ENCODE peak calls at places on chromosomes 2 and 18, in six cellular contexts. One of them, this sample, is unnamed. For H3K4me1, the result is how much of the 10 kb centered on the place peaks cover.

GRCh38 chr2:239943571-239943970 is 81.6 kb downstream of the NDUFA10 start:
- DNase-seq in stomach: no peak
- DNase-seq in right lobe of liver: no peak
- DNase-seq in hepatocyte: no peak
- DNase-seq in fibroblast of lung: no peak
- DNase-seq in heart right ventricle: no peak
- DNase-seq in this sample: peak

GRCh38 chr2:132009874-132010521 is 151.8 kb downstream of the ANKRD30BL start:
- DNase-seq in stomach: no peak
- DNase-seq in right lobe of liver: no peak
- DNase-seq in hepatocyte: peak
- DNase-seq in fibroblast of lung: peak
- DNase-seq in heart right ventricle: no peak
- DNase-seq in this sample: peak

GRCh38 chr18:57906852-57907251 is 103.7 kb upstream of the ATP8B1 start:
- DNase-seq in stomach: no peak
- DNase-seq in right lobe of liver: no peak
- DNase-seq in hepatocyte: no peak
- DNase-seq in fibroblast of lung: no peak
- DNase-seq in heart right ventricle: no peak
- DNase-seq in this sample: no peak

GRCh38 chr18:11259421-11259820 is 110.1 kb upstream of the PIEZO2 start:
- DNase-seq in stomach: no peak
- DNase-seq in right lobe of liver: peak
- DNase-seq in hepatocyte: no peak
- DNase-seq in fibroblast of lung: no peak
- DNase-seq in heart right ventricle: peak
- DNase-seq in this sample: peak

GRCh38 chr2:116142828-116143227 is 1671.7 kb upstream of the DDX18 start:
- DNase-seq in stomach: no peak
- DNase-seq in right lobe of liver: no peak
- DNase-seq in hepatocyte: no peak
- DNase-seq in fibroblast of lung: no peak
- DNase-seq in heart right ventricle: no peak
- DNase-seq in this sample: no peak

GRCh38 chr2:15058015-15058414 is 425.5 kb downstream of the LRATD1 start:
- DNase-seq in stomach: no peak
- DNase-seq in right lobe of liver: no peak
- DNase-seq in hepatocyte: no peak
- DNase-seq in fibroblast of lung: no peak
- DNase-seq in heart right ventricle: no peak
- DNase-seq in this sample: no peak

GRCh38 chr2:844725-845124 is 105.9 kb upstream of the SNTG2 start:
- DNase-seq in stomach: no peak
- DNase-seq in right lobe of liver: no peak
- DNase-seq in hepatocyte: no peak
- DNase-seq in fibroblast of lung: no peak
- DNase-seq in heart right ventricle: no peak
- DNase-seq in this sample: no peak

GRCh38 chr18:58776084-58776483 is 88.6 kb upstream of the ZNF532 start:
- DNase-seq in stomach: no peak
- DNase-seq in right lobe of liver: no peak
- DNase-seq in hepatocyte: no peak
- DNase-seq in fibroblast of lung: peak
- DNase-seq in heart right ventricle: no peak
- DNase-seq in this sample: no peak

GRCh38 chr2:113058411-113058994 is 495 bp upstream of the IL36RN start:
- DNase-seq in stomach: no peak
- DNase-seq in right lobe of liver: no peak
- DNase-seq in hepatocyte: peak
- DNase-seq in fibroblast of lung: no peak
- DNase-seq in heart right ventricle: no peak
- DNase-seq in this sample: no peak

GRCh38 chr18:39862341-39862740 is 2092.7 kb upstream of the PIK3C3 start:
- DNase-seq in stomach: no peak
- DNase-seq in right lobe of liver: no peak
- DNase-seq in hepatocyte: no peak
- DNase-seq in fibroblast of lung: peak
- DNase-seq in heart right ventricle: no peak
- DNase-seq in this sample: no peak

GRCh38 chr2:96470089-96470488 is 35.1 kb downstream of the NEURL3 start:
- DNase-seq in stomach: no peak
- DNase-seq in right lobe of liver: no peak
- DNase-seq in hepatocyte: no peak
- DNase-seq in fibroblast of lung: no peak
- DNase-seq in heart right ventricle: no peak
- DNase-seq in this sample: no peak

GRCh38 chr2:132731431-132731830 is 61.4 kb upstream of the LYPD1 start:
- DNase-seq in stomach: no peak
- DNase-seq in right lobe of liver: no peak
- DNase-seq in hepatocyte: no peak
- DNase-seq in fibroblast of lung: no peak
- DNase-seq in heart right ventricle: no peak
- DNase-seq in this sample: no peak

GRCh38 chr2:25251461-25252273 is 83.3 kb upstream of the POMC start:
- DNase-seq in stomach: peak
- DNase-seq in right lobe of liver: peak
- DNase-seq in hepatocyte: peak
- DNase-seq in fibroblast of lung: peak
- DNase-seq in heart right ventricle: peak
- DNase-seq in this sample: peak

GRCh38 chr2:192161670-192162290 is 33.0 kb downstream of the TMEFF2 start:
- DNase-seq in stomach: no peak
- DNase-seq in right lobe of liver: no peak
- DNase-seq in hepatocyte: no peak
- DNase-seq in fibroblast of lung: no peak
- DNase-seq in heart right ventricle: no peak
- DNase-seq in this sample: no peak

DNA sequence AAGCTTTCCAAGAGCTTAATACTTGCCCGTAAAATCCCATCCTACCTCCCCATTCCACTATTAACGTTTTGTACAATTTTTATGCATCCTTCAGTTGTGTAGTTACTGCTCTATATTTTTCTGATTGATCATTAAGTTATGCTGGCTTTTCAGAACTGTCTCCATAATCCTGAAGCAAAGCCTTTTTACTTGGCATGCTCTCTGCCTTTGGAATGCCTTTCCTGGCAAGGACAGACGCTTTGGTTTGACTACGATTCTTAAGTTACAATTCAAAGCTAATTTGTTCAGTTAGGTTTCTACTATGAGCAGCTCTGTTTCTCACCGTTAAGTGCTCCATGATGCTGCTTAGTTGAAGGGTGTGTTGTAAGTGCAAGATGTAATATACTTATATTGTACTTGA is 579.9 kb downstream of the ZEB2 start:
- DNase-seq in stomach: no peak
- DNase-seq in right lobe of liver: no peak
- DNase-seq in hepatocyte: no peak
- DNase-seq in fibroblast of lung: peak
- DNase-seq in heart right ventricle: no peak
- DNase-seq in this sample: no peak
- H3K4me3 ChIP-seq in stomach: no peak
- H3K4me3 ChIP-seq in right lobe of liver: no peak
- H3K4me3 ChIP-seq in hepatocyte: no peak
- H3K4me3 ChIP-seq in fibroblast of lung: no peak
- H3K4me3 ChIP-seq in heart right ventricle: no peak
- H3K4me3 ChIP-seq in this sample: no peak

DNA sequence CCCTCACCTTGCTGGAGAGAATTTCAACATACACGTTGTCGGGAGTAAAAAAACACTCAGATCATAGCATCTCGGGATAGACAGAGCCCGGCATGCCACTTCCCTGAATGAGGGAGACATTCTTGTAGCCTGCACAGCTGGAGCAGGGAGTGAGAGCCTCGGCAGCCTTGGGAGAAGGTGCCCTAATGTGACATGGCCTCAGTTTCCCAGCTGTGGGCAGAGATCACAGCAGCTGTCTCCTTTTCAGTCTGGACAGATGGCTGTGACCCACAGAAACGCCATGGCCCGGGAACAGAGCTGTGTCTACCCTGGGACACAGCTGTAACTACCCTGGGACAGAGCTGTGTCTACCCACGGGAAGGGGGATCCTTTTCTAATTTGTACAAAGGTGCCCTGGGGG is 55.9 kb downstream of the HS1BP3 start:
- DNase-seq in stomach: peak
- DNase-seq in right lobe of liver: peak
- DNase-seq in hepatocyte: no peak
- DNase-seq in fibroblast of lung: no peak
- DNase-seq in heart right ventricle: peak
- DNase-seq in this sample: no peak
- H3K4me1 ChIP-seq in stomach: half or more
- H3K4me1 ChIP-seq in right lobe of liver: under half
- H3K4me1 ChIP-seq in hepatocyte: half or more
- H3K4me1 ChIP-seq in fibroblast of lung: half or more
- H3K4me1 ChIP-seq in heart right ventricle: half or more
- H3K4me1 ChIP-seq in this sample: half or more

GRCh38 chr2:200613692-200614091 is 27.9 kb downstream of the AOX1 start:
- DNase-seq in stomach: no peak
- DNase-seq in right lobe of liver: peak
- DNase-seq in hepatocyte: no peak
- DNase-seq in fibroblast of lung: no peak
- DNase-seq in heart right ventricle: no peak
- DNase-seq in this sample: no peak

GRCh38 chr2:200603972-200604371 is 18.2 kb downstream of the AOX1 start:
- DNase-seq in stomach: no peak
- DNase-seq in right lobe of liver: no peak
- DNase-seq in hepatocyte: peak
- DNase-seq in fibroblast of lung: peak
- DNase-seq in heart right ventricle: no peak
- DNase-seq in this sample: no peak

GRCh38 chr2:200604571-200605255 is 18.9 kb downstream of the AOX1 start:
- DNase-seq in stomach: no peak
- DNase-seq in right lobe of liver: no peak
- DNase-seq in hepatocyte: no peak
- DNase-seq in fibroblast of lung: peak
- DNase-seq in heart right ventricle: no peak
- DNase-seq in this sample: no peak

GRCh38 chr2:200609027-200609614 is 23.3 kb downstream of the AOX1 start:
- DNase-seq in stomach: no peak
- DNase-seq in right lobe of liver: no peak
- DNase-seq in hepatocyte: no peak
- DNase-seq in fibroblast of lung: peak
- DNase-seq in heart right ventricle: no peak
- DNase-seq in this sample: no peak

DNA sequence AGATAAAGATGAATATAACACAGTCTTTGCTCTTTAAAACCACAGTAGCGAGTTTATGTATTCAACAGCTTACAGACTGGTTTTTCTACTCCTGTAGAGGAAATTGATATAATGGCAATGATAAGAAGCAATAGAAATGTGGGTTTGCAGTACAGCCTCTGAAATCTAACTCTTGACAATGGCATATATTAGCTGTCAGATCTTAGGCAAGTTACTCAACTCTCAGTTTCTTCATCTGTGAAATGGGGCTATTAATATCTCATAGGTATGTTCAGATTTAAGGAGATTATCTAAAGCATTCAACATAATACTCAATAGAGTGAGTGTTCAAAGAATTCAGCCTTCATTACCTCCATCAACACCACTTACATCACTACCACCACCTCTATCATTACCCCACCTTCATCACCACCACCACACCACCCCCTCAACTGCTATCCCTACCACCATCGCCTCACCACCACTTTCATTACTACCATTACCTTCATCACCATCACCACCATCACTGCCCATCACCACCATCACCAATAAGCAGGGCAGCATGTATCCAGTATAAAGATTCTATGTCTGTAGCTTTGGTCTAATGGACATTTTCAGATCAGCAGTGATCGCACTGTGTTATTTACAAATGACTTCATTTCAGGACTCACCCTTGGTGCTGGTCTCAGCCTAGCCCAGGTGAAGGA is 22.7 kb downstream of the AOX1 start:
- DNase-seq in stomach: no peak
- DNase-seq in right lobe of liver: no peak
- DNase-seq in hepatocyte: no peak
- DNase-seq in fibroblast of lung: no peak
- DNase-seq in heart right ventricle: no peak
- DNase-seq in this sample: no peak
- H3K27ac ChIP-seq in stomach: no peak
- H3K27ac ChIP-seq in right lobe of liver: no peak
- H3K27ac ChIP-seq in hepatocyte: no peak
- H3K27ac ChIP-seq in fibroblast of lung: peak
- H3K27ac ChIP-seq in heart right ventricle: no peak
- H3K27ac ChIP-seq in this sample: no peak

DNA sequence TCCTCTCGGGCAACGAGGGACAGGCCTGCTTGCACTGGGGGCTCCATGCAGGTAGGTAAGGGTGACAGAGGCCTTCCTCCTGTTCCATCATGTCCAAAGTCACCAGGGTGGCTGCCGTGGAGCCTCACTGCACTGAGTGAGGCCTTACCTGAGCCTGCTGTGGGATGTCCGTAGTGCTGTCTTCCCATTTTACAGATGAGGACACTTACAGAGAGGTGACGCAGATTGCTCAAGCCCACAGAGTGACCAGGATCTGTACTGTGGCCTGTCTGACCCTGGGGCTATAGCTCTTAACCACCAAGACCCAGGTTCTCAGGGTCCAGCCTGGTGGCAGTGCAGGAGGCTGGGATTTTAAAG is 5.4 kb downstream of the ATOH8 start:
- DNase-seq in stomach: no peak
- DNase-seq in right lobe of liver: no peak
- DNase-seq in hepatocyte: no peak
- DNase-seq in fibroblast of lung: no peak
- DNase-seq in heart right ventricle: no peak
- DNase-seq in this sample: no peak
- H3K4me3 ChIP-seq in stomach: no peak
- H3K4me3 ChIP-seq in right lobe of liver: no peak
- H3K4me3 ChIP-seq in hepatocyte: no peak
- H3K4me3 ChIP-seq in fibroblast of lung: no peak
- H3K4me3 ChIP-seq in heart right ventricle: peak
- H3K4me3 ChIP-seq in this sample: peak

DNA sequence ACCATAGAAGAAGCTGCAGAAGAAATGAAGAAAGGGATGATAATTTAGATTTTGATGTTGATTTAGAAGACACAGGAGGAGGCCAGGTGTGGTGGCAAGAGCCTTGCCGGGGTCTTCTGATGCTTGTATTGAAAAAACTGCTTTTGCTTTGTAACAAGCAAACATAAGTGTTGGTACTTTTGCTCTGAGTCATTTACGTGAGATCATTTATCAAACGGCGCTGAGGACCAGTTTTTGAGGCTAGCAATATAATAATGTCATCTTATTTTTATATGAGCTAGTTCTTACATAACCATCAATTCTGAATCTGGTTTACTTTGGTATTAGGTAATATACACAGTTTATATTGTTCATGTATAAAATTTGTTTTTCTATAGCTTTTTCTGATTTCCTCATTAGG is 30.6 kb downstream of the SPTBN1 start:
- DNase-seq in stomach: no peak
- DNase-seq in right lobe of liver: no peak
- DNase-seq in hepatocyte: no peak
- DNase-seq in fibroblast of lung: peak
- DNase-seq in heart right ventricle: no peak
- DNase-seq in this sample: no peak
- H3K4me1 ChIP-seq in stomach: half or more
- H3K4me1 ChIP-seq in right lobe of liver: under half
- H3K4me1 ChIP-seq in hepatocyte: under half
- H3K4me1 ChIP-seq in fibroblast of lung: under half
- H3K4me1 ChIP-seq in heart right ventricle: half or more
- H3K4me1 ChIP-seq in this sample: half or more

GRCh38 chr2:197613509-197613987 is 61.8 kb downstream of the RFTN2 start:
- DNase-seq in stomach: no peak
- DNase-seq in right lobe of liver: no peak
- DNase-seq in hepatocyte: peak
- DNase-seq in fibroblast of lung: no peak
- DNase-seq in heart right ventricle: no peak
- DNase-seq in this sample: no peak
- H3K27ac ChIP-seq in stomach: no peak
- H3K27ac ChIP-seq in right lobe of liver: peak
- H3K27ac ChIP-seq in hepatocyte: peak
- H3K27ac ChIP-seq in fibroblast of lung: no peak
- H3K27ac ChIP-seq in heart right ventricle: no peak
- H3K27ac ChIP-seq in this sample: no peak